ENCODE peak calls at places on chromosomes 16 and 17, in six cellular contexts. One of them, this sample, is unnamed.

GRCh38 chr16:69669577-69669976 is 56.8 kb downstream of the NQO1 start:
- DNase-seq in K562: no peak
- DNase-seq in HepG2: no peak
- DNase-seq in HCT116: no peak
- DNase-seq in SK-N-SH: no peak
- DNase-seq in H1: no peak
- DNase-seq in this sample: no peak

GRCh38 chr16:56269824-56270684 is 78.8 kb downstream of the GNAO1 start:
- DNase-seq in H1: peak; percentile 29
- DNase-seq in HepG2: peak; percentile 52
- DNase-seq in SK-N-SH: no peak
- DNase-seq in K562: no peak
- DNase-seq in HCT116: no peak
- DNase-seq in this sample: peak; percentile 31

GRCh38 chr16:69131749-69132423 is 502 bp downstream of the CHTF8 start:
- DNase-seq in H1: no peak
- DNase-seq in HepG2: peak; percentile 79
- DNase-seq in SK-N-SH: peak; percentile 99
- DNase-seq in HCT116: no peak
- DNase-seq in K562: peak; percentile 95
- DNase-seq in this sample: peak; percentile 84

GRCh38 chr17:74521701-74522201 is 9.5 kb downstream of the CD300LB start:
- DNase-seq in HepG2: no peak
- DNase-seq in K562: no peak
- DNase-seq in HCT116: no peak
- DNase-seq in SK-N-SH: no peak
- DNase-seq in H1: no peak
- DNase-seq in this sample: no peak

GRCh38 chr17:46742539-46743270 is 75.8 kb downstream of the WNT3 start:
- DNase-seq in HepG2: no peak
- DNase-seq in K562: peak; percentile 69
- DNase-seq in HCT116: peak; percentile 57
- DNase-seq in H1: no peak
- DNase-seq in SK-N-SH: no peak
- DNase-seq in this sample: no peak

GRCh38 chr17:2364132-2365116 is 27.1 kb downstream of the SGSM2 start:
- DNase-seq in H1: no peak
- DNase-seq in HCT116: no peak
- DNase-seq in K562: no peak
- DNase-seq in HepG2: no peak
- DNase-seq in SK-N-SH: no peak
- DNase-seq in this sample: no peak

GRCh38 chr17:63126607-63127006 is 160.6 kb downstream of the TANC2 start:
- DNase-seq in HepG2: no peak
- DNase-seq in K562: no peak
- DNase-seq in HCT116: no peak
- DNase-seq in SK-N-SH: no peak
- DNase-seq in H1: no peak
- DNase-seq in this sample: peak; percentile 4

GRCh38 chr16:19559242-19559910 is 3.9 kb downstream of the VPS35L start:
- DNase-seq in H1: no peak
- DNase-seq in HepG2: peak; percentile 58
- DNase-seq in HCT116: peak; percentile 51
- DNase-seq in SK-N-SH: peak; percentile 40
- DNase-seq in K562: peak; percentile 37
- DNase-seq in this sample: peak; percentile 61

GRCh38 chr16:12290868-12291267 is 314.3 kb downstream of the SNX29 start:
- DNase-seq in HCT116: no peak
- DNase-seq in K562: no peak
- DNase-seq in SK-N-SH: no peak
- DNase-seq in HepG2: no peak
- DNase-seq in H1: no peak
- DNase-seq in this sample: no peak

GRCh38 chr16:27230562-27230991 is 27.3 kb downstream of the KDM8 start:
- DNase-seq in HepG2: no peak
- DNase-seq in H1: no peak
- DNase-seq in HCT116: no peak
- DNase-seq in K562: no peak
- DNase-seq in SK-N-SH: no peak
- DNase-seq in this sample: no peak

GRCh38 chr16:84471316-84471715 is 33.1 kb downstream of the MEAK7 start:
- DNase-seq in H1: no peak
- DNase-seq in SK-N-SH: no peak
- DNase-seq in K562: no peak
- DNase-seq in HepG2: no peak
- DNase-seq in HCT116: no peak
- DNase-seq in this sample: no peak

GRCh38 chr16:17360810-17361209 is 110.0 kb downstream of the XYLT1 start:
- DNase-seq in HCT116: no peak
- DNase-seq in SK-N-SH: no peak
- DNase-seq in K562: no peak
- DNase-seq in H1: no peak
- DNase-seq in HepG2: no peak
- DNase-seq in this sample: no peak

GRCh38 chr16:841455-842060 is 41.0 kb upstream of the GNG13 start:
- DNase-seq in K562: no peak
- DNase-seq in HepG2: no peak
- DNase-seq in SK-N-SH: no peak
- DNase-seq in HCT116: no peak
- DNase-seq in H1: no peak
- DNase-seq in this sample: no peak

GRCh38 chr16:840561-841454 is 40.3 kb upstream of the GNG13 start:
- DNase-seq in H1: no peak
- DNase-seq in HepG2: no peak
- DNase-seq in HCT116: no peak
- DNase-seq in SK-N-SH: no peak
- DNase-seq in K562: no peak
- DNase-seq in this sample: no peak

GRCh38 chr16:843771-844170 is 43.2 kb upstream of the GNG13 start:
- DNase-seq in HepG2: no peak
- DNase-seq in SK-N-SH: no peak
- DNase-seq in H1: no peak
- DNase-seq in HCT116: no peak
- DNase-seq in K562: no peak
- DNase-seq in this sample: no peak

GRCh38 chr16:842631-843560 is 42.4 kb upstream of the GNG13 start:
- DNase-seq in K562: no peak
- DNase-seq in SK-N-SH: no peak
- DNase-seq in H1: no peak
- DNase-seq in HepG2: no peak
- DNase-seq in HCT116: no peak
- DNase-seq in this sample: no peak

GRCh38 chr16:842061-842476 is 41.5 kb upstream of the GNG13 start:
- DNase-seq in H1: no peak
- DNase-seq in K562: peak; percentile 64
- DNase-seq in HepG2: no peak
- DNase-seq in SK-N-SH: no peak
- DNase-seq in HCT116: no peak
- DNase-seq in this sample: no peak
- TF ChIP-seq JUND in H1: no peak
- TF ChIP-seq JUND in K562: no peak
- TF ChIP-seq JUND in HepG2: no peak
- TF ChIP-seq JUND in SK-N-SH: no peak
- TF ChIP-seq JUND in HCT116: no peak
- TF ChIP-seq JUND in this sample: no peak

GRCh38 chr17:68197091-68197996 is 50.5 kb upstream of the AMZ2 start:
- DNase-seq in H1: no peak
- DNase-seq in HepG2: no peak
- DNase-seq in SK-N-SH: peak; percentile 65
- DNase-seq in K562: peak; percentile 41
- DNase-seq in HCT116: no peak
- DNase-seq in this sample: peak; percentile 77

GRCh38 chr17:68198931-68199836 is 48.7 kb upstream of the AMZ2 start:
- DNase-seq in H1: no peak
- DNase-seq in K562: no peak
- DNase-seq in SK-N-SH: peak; percentile 72
- DNase-seq in HCT116: no peak
- DNase-seq in HepG2: no peak
- DNase-seq in this sample: no peak

GRCh38 chr17:68199837-68200688 is 47.8 kb upstream of the AMZ2 start:
- DNase-seq in K562: no peak
- DNase-seq in HepG2: no peak
- DNase-seq in SK-N-SH: peak; percentile 46
- DNase-seq in H1: no peak
- DNase-seq in HCT116: no peak
- DNase-seq in this sample: no peak

GRCh38 chr17:68196394-68197090 is 51.3 kb upstream of the AMZ2 start:
- DNase-seq in SK-N-SH: no peak
- DNase-seq in K562: no peak
- DNase-seq in H1: no peak
- DNase-seq in HCT116: no peak
- DNase-seq in HepG2: no peak
- DNase-seq in this sample: peak; percentile 18

GRCh38 chr17:68197997-68198930 is 49.6 kb upstream of the AMZ2 start:
- DNase-seq in HepG2: no peak
- DNase-seq in SK-N-SH: peak; percentile 46
- DNase-seq in H1: no peak
- DNase-seq in K562: no peak
- DNase-seq in HCT116: no peak
- DNase-seq in this sample: peak; percentile 89
- TF ChIP-seq JUND in HepG2: no peak
- TF ChIP-seq JUND in SK-N-SH: no peak
- TF ChIP-seq JUND in H1: no peak
- TF ChIP-seq JUND in K562: no peak
- TF ChIP-seq JUND in HCT116: no peak
- TF ChIP-seq JUND in this sample: no peak

GRCh38 chr17:15947331-15947730 is 2.4 kb downstream of the ADORA2B start:
- DNase-seq in SK-N-SH: no peak
- DNase-seq in HepG2: no peak
- DNase-seq in H1: no peak
- DNase-seq in K562: no peak
- DNase-seq in HCT116: no peak
- DNase-seq in this sample: no peak
- TF ChIP-seq JUND in SK-N-SH: no peak
- TF ChIP-seq JUND in HepG2: no peak
- TF ChIP-seq JUND in H1: no peak
- TF ChIP-seq JUND in K562: no peak
- TF ChIP-seq JUND in HCT116: no peak
- TF ChIP-seq JUND in this sample: no peak

GRCh38 chr16:77191259-77191969 is 424 bp downstream of the MON1B start:
- DNase-seq in K562: peak; percentile 42
- DNase-seq in H1: no peak
- DNase-seq in HepG2: no peak
- DNase-seq in HCT116: no peak
- DNase-seq in SK-N-SH: peak; percentile 48
- DNase-seq in this sample: peak; percentile 29
- TF ChIP-seq JUND in K562: no peak
- TF ChIP-seq JUND in H1: no peak
- TF ChIP-seq JUND in HepG2: no peak
- TF ChIP-seq JUND in HCT116: no peak
- TF ChIP-seq JUND in SK-N-SH: no peak
- TF ChIP-seq JUND in this sample: no peak

DNA sequence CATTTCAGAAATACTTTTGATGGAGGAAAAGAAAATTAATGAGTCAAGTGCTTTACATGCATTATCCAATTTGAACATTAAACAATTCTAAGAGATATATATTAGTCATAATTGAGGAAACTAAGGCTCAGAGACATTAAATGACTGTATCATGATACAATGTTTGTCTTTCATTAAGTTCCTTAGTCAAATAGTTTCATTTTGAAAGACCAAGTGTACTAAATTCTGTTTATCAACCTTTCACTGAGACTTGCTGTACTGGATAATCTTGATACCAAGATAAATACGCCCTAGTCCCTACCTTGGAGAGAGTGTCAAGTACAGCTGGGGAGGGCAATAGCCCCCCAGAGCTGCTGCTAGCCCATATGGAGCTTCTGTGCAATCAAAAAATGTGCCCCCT is 24.2 kb downstream of the TOM1L2 start:
- DNase-seq in SK-N-SH: no peak
- DNase-seq in K562: no peak
- DNase-seq in HCT116: no peak
- DNase-seq in H1: no peak
- DNase-seq in HepG2: no peak
- DNase-seq in this sample: no peak
- TF ChIP-seq JUND in SK-N-SH: no peak
- TF ChIP-seq JUND in K562: no peak
- TF ChIP-seq JUND in HCT116: no peak
- TF ChIP-seq JUND in H1: no peak
- TF ChIP-seq JUND in HepG2: no peak
- TF ChIP-seq JUND in this sample: no peak

GRCh38 chr16:49462356-49462988 is 88.9 kb downstream of the C16orf78 start:
- DNase-seq in HCT116: no peak
- DNase-seq in SK-N-SH: no peak
- DNase-seq in HepG2: no peak
- DNase-seq in K562: no peak
- DNase-seq in H1: no peak
- DNase-seq in this sample: no peak

GRCh38 chr16:49462989-49463371 is 89.4 kb downstream of the C16orf78 start:
- DNase-seq in HCT116: no peak
- DNase-seq in K562: no peak
- DNase-seq in HepG2: no peak
- DNase-seq in H1: no peak
- DNase-seq in SK-N-SH: no peak
- DNase-seq in this sample: no peak

GRCh38 chr16:49464093-49464492 is 90.5 kb downstream of the C16orf78 start:
- DNase-seq in HepG2: no peak
- DNase-seq in H1: no peak
- DNase-seq in HCT116: no peak
- DNase-seq in K562: no peak
- DNase-seq in SK-N-SH: no peak
- DNase-seq in this sample: no peak

GRCh38 chr16:49464877-49465504 is 91.4 kb downstream of the C16orf78 start:
- DNase-seq in HCT116: no peak
- DNase-seq in K562: peak; percentile 64
- DNase-seq in H1: no peak
- DNase-seq in SK-N-SH: peak; percentile 59
- DNase-seq in HepG2: no peak
- DNase-seq in this sample: no peak

GRCh38 chr16:49463529-49463928 is 89.9 kb downstream of the C16orf78 start:
- DNase-seq in HCT116: no peak
- DNase-seq in K562: no peak
- DNase-seq in SK-N-SH: no peak
- DNase-seq in HepG2: no peak
- DNase-seq in H1: no peak
- DNase-seq in this sample: no peak
- TF ChIP-seq JUND in HCT116: no peak
- TF ChIP-seq JUND in K562: no peak
- TF ChIP-seq JUND in SK-N-SH: no peak
- TF ChIP-seq JUND in HepG2: no peak
- TF ChIP-seq JUND in H1: no peak
- TF ChIP-seq JUND in this sample: no peak

GRCh38 chr16:2897110-2897509 is 14.1 kb downstream of the FLYWCH2 start:
- DNase-seq in HepG2: no peak
- DNase-seq in K562: no peak
- DNase-seq in HCT116: no peak
- DNase-seq in H1: no peak
- DNase-seq in SK-N-SH: no peak
- DNase-seq in this sample: no peak
- TF ChIP-seq JUND in HepG2: no peak
- TF ChIP-seq JUND in K562: no peak
- TF ChIP-seq JUND in HCT116: no peak
- TF ChIP-seq JUND in H1: no peak
- TF ChIP-seq JUND in SK-N-SH: no peak
- TF ChIP-seq JUND in this sample: no peak

This sample was measured in T47D.